ENCODE peak calls at places on chromosomes 7 and 10, in eight cellular contexts. Q, O, I, E, F, T, G and K are unnamed samples.

GRCh38 chr10:121157998-121158397 is 306.8 kb downstream of the WDR11 start:
- DNase-seq in O (no peak), F (no peak), T (no peak), G (no peak), E (no peak), I (peak; percentile 71), Q (no peak), K (no peak)

GRCh38 chr7:44488955-44489354 is 1.5 kb downstream of the NUDCD3 start:
- DNase-seq in T (no peak), E (no peak), G (no peak), I (no peak), F (no peak), O (no peak), Q (no peak), K (no peak)

GRCh38 chr7:2527505-2528464 is 8.2 kb downstream of the LFNG start:
- DNase-seq in E (no peak), Q (peak; percentile 98), G (no peak), O (peak; percentile 72), I (no peak), F (no peak), T (no peak), K (peak; percentile 73)

GRCh38 chr10:9786101-9786500 is 1231.6 kb upstream of the CELF2 start:
- DNase-seq in E (no peak), O (peak; percentile 29), G (no peak), F (peak; percentile 19), T (no peak), I (no peak), Q (no peak), K (no peak)

GRCh38 chr7:142485617-142486226 is 227.9 kb upstream of the PRSS58 start:
- DNase-seq in G (peak; percentile 18), I (peak; percentile 53), O (peak; percentile 21), T (no peak), Q (no peak), E (no peak), F (no peak), K (no peak)

GRCh38 chr7:149625339-149625946 is 127.8 kb upstream of the ZNF746 start:
- DNase-seq in I (peak; percentile 75), E (peak; percentile 39), G (peak; percentile 67), O (peak; percentile 84), Q (no peak), T (no peak), F (peak; percentile 50), K (no peak)

GRCh38 chr7:105355701-105356100 is 33.0 kb downstream of the SRPK2 start:
- DNase-seq in Q (no peak), O (no peak), F (no peak), I (no peak), G (no peak), E (peak; percentile 63), T (no peak), K (no peak)

GRCh38 chr7:46932656-46933424 is 649.1 kb downstream of the TNS3 start:
- DNase-seq in G (no peak), F (peak; percentile 68), T (peak; percentile 20), E (no peak), I (no peak), O (peak; percentile 75), Q (peak; percentile 77), K (no peak)

GRCh38 chr7:159094919-159095915 is 49.5 kb downstream of the VIPR2 start:
- DNase-seq in F (no peak), E (no peak), G (no peak), O (no peak), I (no peak), T (no peak), Q (no peak), K (no peak)

GRCh38 chr7:100914879-100915442 is 19.3 kb upstream of the ACHE start:
- DNase-seq in O (no peak), G (no peak), F (no peak), I (no peak), E (no peak), Q (peak; percentile 81), T (no peak), K (no peak)

GRCh38 chr7:791481-791880 is 40.8 kb upstream of the SUN1 start:
- DNase-seq in E (no peak), O (no peak), F (no peak), I (no peak), Q (no peak), T (no peak), G (no peak), K (no peak)

GRCh38 chr7:12431886-12432285 is 28.2 kb upstream of the VWDE start:
- DNase-seq in Q (peak; percentile 26), E (no peak), G (peak; percentile 10), I (no peak), T (no peak), O (no peak), F (no peak), K (no peak)